ENCODE peak calls at places on chromosomes 3 and 15, in nine cellular contexts. One of them, this sample, is unnamed.

GRCh38 chr3:115804200-115804599 is 180.9 kb downstream of the GAP43 start:
- DNase-seq in right atrium auricular region: no peak
- DNase-seq in T1000: no peak
- DNase-seq in activated T-cell treated with anti-CD3 and anti-CD28 coated beads for 1 hour: no peak
- DNase-seq in CD8-positive, alpha-beta T cell: no peak
- DNase-seq in GM18507: no peak
- DNase-seq in NCI-H1694 treated with DMSO at 0.1 percent for 48 hours: no peak
- DNase-seq in GM23248: no peak
- DNase-seq in uterus: no peak
- DNase-seq in this sample: no peak

GRCh38 chr3:31159331-31160039 is 265.0 kb upstream of the GADL1 start:
- DNase-seq in right atrium auricular region: no peak
- DNase-seq in T1000: no peak
- DNase-seq in activated T-cell treated with anti-CD3 and anti-CD28 coated beads for 1 hour: no peak
- DNase-seq in CD8-positive, alpha-beta T cell: no peak
- DNase-seq in GM18507: no peak
- DNase-seq in NCI-H1694 treated with DMSO at 0.1 percent for 48 hours: no peak
- DNase-seq in GM23248: no peak
- DNase-seq in uterus: no peak
- DNase-seq in this sample: no peak

GRCh38 chr3:14534379-14535191 is 5.6 kb downstream of the GRIP2 start:
- DNase-seq in right atrium auricular region: no peak
- DNase-seq in T1000: no peak
- DNase-seq in activated T-cell treated with anti-CD3 and anti-CD28 coated beads for 1 hour: no peak
- DNase-seq in CD8-positive, alpha-beta T cell: no peak
- DNase-seq in GM18507: no peak
- DNase-seq in NCI-H1694 treated with DMSO at 0.1 percent for 48 hours: no peak
- DNase-seq in GM23248: no peak
- DNase-seq in uterus: no peak
- DNase-seq in this sample: no peak

GRCh38 chr3:139259398-139259797 is 84.4 kb upstream of the MRPS22 start:
- DNase-seq in right atrium auricular region: no peak
- DNase-seq in T1000: no peak
- DNase-seq in activated T-cell treated with anti-CD3 and anti-CD28 coated beads for 1 hour: no peak
- DNase-seq in CD8-positive, alpha-beta T cell: no peak
- DNase-seq in GM18507: no peak
- DNase-seq in NCI-H1694 treated with DMSO at 0.1 percent for 48 hours: no peak
- DNase-seq in GM23248: no peak
- DNase-seq in uterus: no peak
- DNase-seq in this sample: no peak

GRCh38 chr3:195897853-195898415 is 10.4 kb downstream of the TNK2 start:
- DNase-seq in right atrium auricular region: no peak
- DNase-seq in T1000: no peak
- DNase-seq in activated T-cell treated with anti-CD3 and anti-CD28 coated beads for 1 hour: no peak
- DNase-seq in CD8-positive, alpha-beta T cell: no peak
- DNase-seq in GM18507: no peak
- DNase-seq in NCI-H1694 treated with DMSO at 0.1 percent for 48 hours: no peak
- DNase-seq in GM23248: no peak
- DNase-seq in uterus: no peak
- DNase-seq in this sample: no peak

GRCh38 chr3:52181543-52181942 is 16.4 kb upstream of the ALAS1 start:
- DNase-seq in right atrium auricular region: no peak
- DNase-seq in T1000: no peak
- DNase-seq in activated T-cell treated with anti-CD3 and anti-CD28 coated beads for 1 hour: no peak
- DNase-seq in CD8-positive, alpha-beta T cell: no peak
- DNase-seq in GM18507: no peak
- DNase-seq in NCI-H1694 treated with DMSO at 0.1 percent for 48 hours: no peak
- DNase-seq in GM23248: peak; percentile 83
- DNase-seq in uterus: no peak
- DNase-seq in this sample: peak; percentile 40

GRCh38 chr3:75737831-75738493 is 47.4 kb downstream of the ZNF717 start:
- DNase-seq in right atrium auricular region: no peak
- DNase-seq in T1000: no peak
- DNase-seq in activated T-cell treated with anti-CD3 and anti-CD28 coated beads for 1 hour: no peak
- DNase-seq in CD8-positive, alpha-beta T cell: no peak
- DNase-seq in GM18507: no peak
- DNase-seq in NCI-H1694 treated with DMSO at 0.1 percent for 48 hours: no peak
- DNase-seq in GM23248: peak; percentile 36
- DNase-seq in uterus: no peak
- DNase-seq in this sample: no peak

GRCh38 chr3:159586587-159587202 is 401.9 kb upstream of the IL12A start:
- DNase-seq in right atrium auricular region: no peak
- DNase-seq in T1000: no peak
- DNase-seq in activated T-cell treated with anti-CD3 and anti-CD28 coated beads for 1 hour: no peak
- DNase-seq in CD8-positive, alpha-beta T cell: no peak
- DNase-seq in GM18507: no peak
- DNase-seq in NCI-H1694 treated with DMSO at 0.1 percent for 48 hours: no peak
- DNase-seq in GM23248: peak; percentile 50
- DNase-seq in uterus: no peak
- DNase-seq in this sample: peak; percentile 6

GRCh38 chr3:122952509-122952908 is 75.1 kb downstream of the SEMA5B start:
- DNase-seq in right atrium auricular region: no peak
- DNase-seq in T1000: no peak
- DNase-seq in activated T-cell treated with anti-CD3 and anti-CD28 coated beads for 1 hour: no peak
- DNase-seq in CD8-positive, alpha-beta T cell: no peak
- DNase-seq in GM18507: peak; percentile 45
- DNase-seq in NCI-H1694 treated with DMSO at 0.1 percent for 48 hours: no peak
- DNase-seq in GM23248: peak; percentile 17
- DNase-seq in uterus: no peak
- DNase-seq in this sample: no peak

GRCh38 chr15:94272251-94272898 is 41.0 kb downstream of the MCTP2 start:
- DNase-seq in right atrium auricular region: no peak
- DNase-seq in T1000: no peak
- DNase-seq in activated T-cell treated with anti-CD3 and anti-CD28 coated beads for 1 hour: no peak
- DNase-seq in CD8-positive, alpha-beta T cell: no peak
- DNase-seq in GM18507: no peak
- DNase-seq in NCI-H1694 treated with DMSO at 0.1 percent for 48 hours: no peak
- DNase-seq in GM23248: no peak
- DNase-seq in uterus: no peak
- DNase-seq in this sample: no peak

GRCh38 chr3:10023587-10024310 is 2.5 kb upstream of the FANCD2 start:
- DNase-seq in right atrium auricular region: no peak
- DNase-seq in T1000: peak; percentile 13
- DNase-seq in activated T-cell treated with anti-CD3 and anti-CD28 coated beads for 1 hour: no peak
- DNase-seq in CD8-positive, alpha-beta T cell: no peak
- DNase-seq in GM18507: no peak
- DNase-seq in NCI-H1694 treated with DMSO at 0.1 percent for 48 hours: no peak
- DNase-seq in GM23248: peak; percentile 96
- DNase-seq in uterus: no peak
- DNase-seq in this sample: no peak